ENCODE peak calls at places on chromosomes 6 and 20, in five cellular contexts. V is A549, P is H9, D is SK-N-SH, Y is endothelial cell of umbilical vein. S is an unnamed sample.

GRCh38 chr6:109073344-109074235 is 21.1 kb downstream of the SESN1 start:
- DNase-seq in P (no peak), D (peak), V (peak), Y (peak), S (peak)

GRCh38 chr6:26264547-26264946 is 100.5 kb upstream of the BTN3A2 start:
- DNase-seq in P (no peak), Y (no peak), D (no peak), V (no peak), S (no peak)

GRCh38 chr6:34059136-34059731 is 86.7 kb downstream of the GRM4 start:
- DNase-seq in D (no peak), V (no peak), P (no peak), Y (no peak), S (no peak)

GRCh38 chr6:135012764-135013163 is 41.9 kb downstream of the HBS1L start:
- DNase-seq in D (no peak), Y (no peak), V (no peak), P (no peak), S (peak)

GRCh38 chr6:162389353-162390085 is 338.0 kb downstream of the PRKN start:
- DNase-seq in D (no peak), P (no peak), V (no peak), Y (no peak), S (no peak)

GRCh38 chr20:46343358-46344357 is 35.4 kb upstream of the CDH22 start:
- DNase-seq in D (no peak), P (no peak), Y (no peak), V (no peak), S (no peak)

GRCh38 chr6:149508485-149508884 is 23.7 kb upstream of the ZC3H12D start:
- DNase-seq in Y (no peak), D (no peak), V (no peak), P (no peak), S (no peak)

GRCh38 chr6:24458134-24458533 is 31.2 kb downstream of the GPLD1 start:
- DNase-seq in P (no peak), Y (no peak), D (no peak), V (no peak), S (no peak)

GRCh38 chr20:61773081-61773631 is 292.5 kb downstream of the TAF4 start:
- DNase-seq in P (no peak), V (no peak), Y (no peak), D (no peak), S (no peak)

GRCh38 chr6:47780510-47781356 is 1.1 kb upstream of the OPN5 start:
- DNase-seq in V (peak), Y (peak), P (peak), D (peak), S (peak)

GRCh38 chr6:24926192-24926591 is 9.6 kb downstream of the RIPOR2 start:
- DNase-seq in Y (no peak), P (no peak), D (no peak), V (no peak), S (no peak)

GRCh38 chr6:128241221-128241620 is 279.2 kb downstream of the PTPRK start:
- DNase-seq in V (no peak), D (no peak), Y (no peak), P (no peak), S (no peak)

GRCh38 chr6:103672169-103672568 is 1187.5 kb downstream of the HACE1 start:
- DNase-seq in V (no peak), D (no peak), Y (no peak), P (no peak), S (no peak)

GRCh38 chr20:57223648-57224489 is 42.6 kb downstream of the BMP7 start:
- DNase-seq in V (no peak), D (no peak), Y (no peak), P (no peak), S (no peak)
- H3K4me2 ChIP-seq in V (no peak), D (no peak), Y (no peak), P (no peak), S (no peak)

DNA sequence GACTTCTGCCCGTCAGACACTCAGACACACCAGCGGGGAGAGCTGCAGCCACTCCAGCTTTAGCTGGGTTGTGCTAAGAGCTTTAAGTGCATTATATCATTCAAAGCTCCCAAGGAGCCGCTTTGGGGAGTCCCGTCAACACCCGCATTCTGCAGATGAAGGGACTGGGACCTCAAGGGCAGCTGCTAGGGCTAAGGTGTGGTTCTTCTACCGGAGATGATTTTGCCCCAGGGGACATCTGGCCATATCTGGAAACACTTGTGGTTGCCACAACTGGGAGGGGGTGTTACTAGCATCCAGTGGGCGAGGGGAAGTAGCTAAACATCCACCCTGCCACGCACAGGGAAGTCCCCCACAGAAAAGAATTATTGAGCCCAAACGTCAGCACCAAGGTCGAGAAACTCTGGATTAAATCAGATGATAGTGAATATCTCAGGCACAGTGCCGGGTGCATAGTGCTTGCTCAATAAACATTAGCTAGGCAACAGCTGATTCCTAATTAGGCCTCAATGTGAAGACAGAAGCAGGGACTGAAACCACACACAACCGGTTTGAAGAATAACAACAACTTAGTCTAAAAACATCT is 29.6 kb downstream of the PMEPA1 start:
- DNase-seq in Y (no peak), P (no peak), D (no peak), V (no peak), S (no peak)
- H3K4me2 ChIP-seq in Y (no peak), P (no peak), D (no peak), V (no peak), S (no peak)

GRCh38 chr6:36827261-36828079 is 11.8 kb downstream of the CPNE5 start:
- DNase-seq in P (no peak), Y (peak), V (no peak), D (no peak), S (peak)
- H3K4me2 ChIP-seq in P (no peak), Y (peak), V (no peak), D (peak), S (no peak)

DNA sequence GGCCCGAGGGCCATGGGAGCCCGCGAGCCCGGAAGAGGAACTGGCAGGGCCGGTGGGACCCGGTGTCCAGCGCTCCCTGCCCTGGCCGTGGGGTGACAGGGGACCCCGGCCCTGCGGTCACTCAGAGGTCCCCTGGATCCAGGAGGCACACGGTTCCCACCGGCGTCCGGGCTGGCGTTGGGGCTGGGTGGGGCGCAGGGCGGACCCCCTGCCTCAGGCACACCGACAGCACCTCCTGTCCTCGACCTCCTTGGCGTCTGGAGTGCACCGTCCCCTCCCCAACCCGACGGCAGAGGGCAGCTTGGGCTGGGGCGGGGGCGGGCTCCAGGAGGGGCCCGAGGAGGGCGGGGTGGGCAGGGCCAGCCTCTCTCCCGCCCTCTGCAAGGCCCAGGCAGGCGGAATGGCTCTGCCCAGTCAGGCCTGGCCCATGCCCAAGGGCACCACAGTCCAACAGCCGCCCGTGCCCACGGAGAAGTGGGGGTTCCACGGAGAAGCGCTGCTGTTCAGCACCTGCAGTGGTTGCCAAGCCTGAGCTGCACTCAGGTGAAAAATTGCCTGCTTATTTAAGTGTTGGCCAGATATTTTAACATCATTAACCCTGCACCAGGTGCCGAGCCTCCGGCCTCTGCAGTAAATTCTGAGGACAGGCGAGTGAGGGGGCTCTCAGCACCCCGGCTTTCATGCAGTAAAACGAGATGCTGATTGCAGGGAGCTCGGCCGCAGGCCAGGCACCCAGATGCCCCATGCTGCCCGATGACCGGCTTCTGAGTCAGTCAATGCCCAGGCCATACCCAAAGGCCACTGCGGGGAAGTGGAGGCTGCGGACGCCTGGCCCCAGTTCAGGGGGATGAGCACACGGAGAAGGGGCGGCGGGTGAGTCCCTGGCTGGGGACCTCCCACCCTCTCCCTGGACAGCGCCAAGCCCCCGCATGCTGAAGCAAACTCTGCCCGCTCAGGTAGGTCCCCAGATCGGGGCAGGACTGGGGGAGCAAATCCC is at the start of gene SRMS:
- DNase-seq in Y (no peak), V (no peak), P (peak), D (peak), S (no peak)
- H3K4me2 ChIP-seq in Y (no peak), V (no peak), P (no peak), D (no peak), S (no peak)

DNA sequence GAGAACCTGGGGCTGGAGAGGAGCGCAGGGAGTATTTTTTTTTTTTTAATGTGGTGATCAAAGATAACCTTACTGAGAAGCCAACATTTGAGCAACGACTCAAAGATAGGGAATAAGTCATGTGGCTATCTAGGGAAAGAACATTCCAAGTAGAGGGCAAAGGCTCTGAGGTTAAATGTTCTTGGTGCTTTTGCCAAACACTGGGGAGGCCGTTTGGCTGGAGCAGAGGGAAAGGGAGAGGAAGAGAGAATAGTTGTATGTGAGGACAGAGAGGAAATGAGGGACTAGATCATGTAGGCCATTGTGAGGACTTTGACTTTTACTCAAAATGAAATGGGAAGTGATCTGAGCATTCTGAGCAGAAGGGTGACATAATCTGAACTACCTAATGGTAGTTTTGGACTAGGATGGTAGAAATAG is 27.8 kb downstream of the ACSS2 start:
- DNase-seq in P (no peak), D (no peak), Y (peak), V (no peak), S (no peak)
- H3K4me2 ChIP-seq in P (no peak), D (no peak), Y (no peak), V (no peak), S (no peak)

DNA sequence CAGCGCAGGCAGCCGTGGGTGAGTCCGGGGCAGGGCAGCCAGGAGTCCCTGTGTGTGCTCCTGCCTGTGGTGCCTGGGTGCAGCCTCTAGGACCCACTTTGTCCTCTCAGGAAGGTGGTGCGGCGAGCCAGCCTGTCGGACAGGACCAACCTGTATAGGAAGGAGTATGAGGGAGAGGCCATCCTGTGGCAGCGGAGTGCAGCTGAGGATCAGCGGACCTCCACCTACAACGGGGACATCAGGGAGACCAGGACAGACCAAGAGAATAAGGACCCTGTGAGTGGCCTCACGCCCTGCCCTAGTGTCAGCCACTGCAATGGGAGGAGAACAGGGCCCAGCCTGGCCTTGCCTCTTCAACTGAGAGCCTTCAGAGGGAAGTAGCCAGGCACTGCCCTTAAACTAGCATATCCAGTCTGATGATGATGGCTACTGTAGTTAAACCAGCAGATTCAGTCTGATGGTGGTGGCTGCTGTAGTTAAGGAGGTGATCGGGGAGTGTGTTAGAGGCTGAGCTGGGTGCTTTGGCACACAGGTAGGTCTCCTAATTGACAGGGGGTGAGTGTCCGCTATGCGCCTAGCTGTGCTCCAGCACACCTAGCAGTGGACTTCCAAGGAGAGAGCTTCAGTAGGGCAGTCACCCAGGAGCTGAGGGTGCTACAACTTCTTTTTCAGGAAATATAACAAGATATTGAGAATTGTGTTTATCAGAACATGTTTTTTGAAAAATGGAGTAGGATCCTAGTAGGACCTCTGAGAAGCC is 18.1 kb upstream of the FAM83D start:
- DNase-seq in P (no peak), D (no peak), V (no peak), Y (no peak), S (no peak)
- H3K4me2 ChIP-seq in P (no peak), D (no peak), V (no peak), Y (no peak), S (no peak)

DNA sequence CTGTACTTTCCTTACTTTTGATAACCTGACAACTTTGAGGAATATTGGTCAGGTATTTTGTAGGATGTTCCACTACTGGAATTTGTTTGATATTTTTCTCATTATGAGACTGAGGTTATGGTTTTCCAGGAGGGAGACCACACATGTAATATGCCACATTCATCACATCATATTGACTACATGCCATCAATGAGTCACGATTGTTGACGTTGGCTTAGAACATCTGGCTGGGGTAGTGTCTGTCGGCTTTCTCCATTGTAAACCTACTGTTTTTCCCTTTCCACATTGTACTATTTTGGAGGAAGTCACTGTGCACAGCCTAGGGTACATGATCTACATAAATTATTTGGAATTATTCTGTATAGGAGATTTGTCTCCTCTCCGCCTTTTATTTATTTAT is 1.4 kb upstream of the STX11 start:
- DNase-seq in P (no peak), V (no peak), Y (peak), D (no peak), S (peak)
- H3K4me2 ChIP-seq in P (no peak), V (no peak), Y (no peak), D (no peak), S (no peak)